ENCODE peak calls at places on chromosomes 12 and 14, in nine cellular contexts. One of them, this sample, is unnamed.

GRCh38 chr12:55472297-55472696 is 2.4 kb upstream of the OR6C70 start:
- DNase-seq in AG09319: no peak
- DNase-seq in progenitor cell of endocrine pancreas: no peak
- DNase-seq in dorsolateral prefrontal cortex: no peak
- DNase-seq in esophagus squamous epithelium: no peak
- DNase-seq in lower leg skin: no peak
- DNase-seq in uterus: no peak
- DNase-seq in IMR-90: no peak
- DNase-seq in upper lobe of right lung: no peak
- DNase-seq in this sample: no peak

GRCh38 chr12:6826734-6827436 is 1.3 kb upstream of the P3H3 start:
- DNase-seq in esophagus squamous epithelium: no peak
- DNase-seq in AG09319: no peak
- DNase-seq in dorsolateral prefrontal cortex: no peak
- DNase-seq in progenitor cell of endocrine pancreas: no peak
- DNase-seq in lower leg skin: peak
- DNase-seq in IMR-90: no peak
- DNase-seq in upper lobe of right lung: no peak
- DNase-seq in uterus: no peak
- DNase-seq in this sample: no peak

GRCh38 chr14:75286313-75286712 is 7.7 kb downstream of the FOS start:
- DNase-seq in IMR-90: no peak
- DNase-seq in dorsolateral prefrontal cortex: no peak
- DNase-seq in AG09319: no peak
- DNase-seq in lower leg skin: peak
- DNase-seq in uterus: no peak
- DNase-seq in esophagus squamous epithelium: no peak
- DNase-seq in upper lobe of right lung: peak
- DNase-seq in progenitor cell of endocrine pancreas: no peak
- DNase-seq in this sample: no peak

GRCh38 chr12:113201187-113202177 is 16.0 kb downstream of the RITA1 start:
- DNase-seq in dorsolateral prefrontal cortex: no peak
- DNase-seq in AG09319: no peak
- DNase-seq in upper lobe of right lung: no peak
- DNase-seq in IMR-90: no peak
- DNase-seq in progenitor cell of endocrine pancreas: no peak
- DNase-seq in uterus: no peak
- DNase-seq in lower leg skin: no peak
- DNase-seq in esophagus squamous epithelium: no peak
- DNase-seq in this sample: no peak

GRCh38 chr12:119363490-119363889 is 29.0 kb downstream of the CCDC60 start:
- DNase-seq in progenitor cell of endocrine pancreas: no peak
- DNase-seq in IMR-90: no peak
- DNase-seq in upper lobe of right lung: no peak
- DNase-seq in dorsolateral prefrontal cortex: no peak
- DNase-seq in AG09319: no peak
- DNase-seq in lower leg skin: no peak
- DNase-seq in uterus: no peak
- DNase-seq in esophagus squamous epithelium: no peak
- DNase-seq in this sample: no peak

GRCh38 chr14:90625445-90625844 is 190.8 kb downstream of the TTC7B start:
- DNase-seq in IMR-90: no peak
- DNase-seq in AG09319: no peak
- DNase-seq in upper lobe of right lung: no peak
- DNase-seq in uterus: no peak
- DNase-seq in esophagus squamous epithelium: no peak
- DNase-seq in dorsolateral prefrontal cortex: no peak
- DNase-seq in progenitor cell of endocrine pancreas: no peak
- DNase-seq in lower leg skin: no peak
- DNase-seq in this sample: no peak

GRCh38 chr14:54659365-54659764 is 92.4 kb downstream of the SAMD4A start:
- DNase-seq in progenitor cell of endocrine pancreas: no peak
- DNase-seq in IMR-90: no peak
- DNase-seq in esophagus squamous epithelium: no peak
- DNase-seq in upper lobe of right lung: no peak
- DNase-seq in uterus: no peak
- DNase-seq in AG09319: no peak
- DNase-seq in lower leg skin: peak
- DNase-seq in dorsolateral prefrontal cortex: no peak
- DNase-seq in this sample: no peak

GRCh38 chr14:80055912-80056801 is 155.1 kb downstream of the DIO2 start:
- DNase-seq in IMR-90: peak
- DNase-seq in dorsolateral prefrontal cortex: no peak
- DNase-seq in esophagus squamous epithelium: no peak
- DNase-seq in uterus: peak
- DNase-seq in upper lobe of right lung: no peak
- DNase-seq in lower leg skin: no peak
- DNase-seq in AG09319: peak
- DNase-seq in progenitor cell of endocrine pancreas: peak
- DNase-seq in this sample: no peak

GRCh38 chr14:36751116-36751515 is 89.5 kb downstream of the PAX9 start:
- DNase-seq in uterus: no peak
- DNase-seq in esophagus squamous epithelium: no peak
- DNase-seq in lower leg skin: no peak
- DNase-seq in dorsolateral prefrontal cortex: no peak
- DNase-seq in AG09319: no peak
- DNase-seq in progenitor cell of endocrine pancreas: no peak
- DNase-seq in IMR-90: no peak
- DNase-seq in upper lobe of right lung: no peak
- DNase-seq in this sample: no peak

GRCh38 chr12:112153900-112154234 is 28.5 kb downstream of the TRAFD1 start:
- DNase-seq in dorsolateral prefrontal cortex: no peak
- DNase-seq in upper lobe of right lung: peak
- DNase-seq in progenitor cell of endocrine pancreas: no peak
- DNase-seq in esophagus squamous epithelium: no peak
- DNase-seq in AG09319: no peak
- DNase-seq in IMR-90: no peak
- DNase-seq in lower leg skin: no peak
- DNase-seq in uterus: no peak
- DNase-seq in this sample: peak

GRCh38 chr12:122060069-122060468 is 18.5 kb upstream of the MLXIP start:
- DNase-seq in progenitor cell of endocrine pancreas: no peak
- DNase-seq in dorsolateral prefrontal cortex: no peak
- DNase-seq in upper lobe of right lung: no peak
- DNase-seq in esophagus squamous epithelium: no peak
- DNase-seq in lower leg skin: no peak
- DNase-seq in AG09319: no peak
- DNase-seq in IMR-90: no peak
- DNase-seq in uterus: peak
- DNase-seq in this sample: no peak

GRCh38 chr12:69985656-69986055 is 160.6 kb downstream of the MYRFL start:
- DNase-seq in dorsolateral prefrontal cortex: no peak
- DNase-seq in lower leg skin: no peak
- DNase-seq in esophagus squamous epithelium: no peak
- DNase-seq in uterus: no peak
- DNase-seq in progenitor cell of endocrine pancreas: no peak
- DNase-seq in IMR-90: no peak
- DNase-seq in upper lobe of right lung: no peak
- DNase-seq in AG09319: no peak
- DNase-seq in this sample: no peak

GRCh38 chr12:76680940-76681339 is 83.0 kb upstream of the ZDHHC17 start:
- DNase-seq in upper lobe of right lung: no peak
- DNase-seq in dorsolateral prefrontal cortex: no peak
- DNase-seq in uterus: no peak
- DNase-seq in IMR-90: peak
- DNase-seq in lower leg skin: no peak
- DNase-seq in AG09319: no peak
- DNase-seq in esophagus squamous epithelium: no peak
- DNase-seq in progenitor cell of endocrine pancreas: no peak
- DNase-seq in this sample: no peak

GRCh38 chr14:92527724-92528123 is 14.1 kb downstream of the RIN3 start:
- DNase-seq in uterus: no peak
- DNase-seq in dorsolateral prefrontal cortex: no peak
- DNase-seq in IMR-90: peak
- DNase-seq in esophagus squamous epithelium: no peak
- DNase-seq in lower leg skin: no peak
- DNase-seq in progenitor cell of endocrine pancreas: no peak
- DNase-seq in upper lobe of right lung: peak
- DNase-seq in AG09319: no peak
- DNase-seq in this sample: no peak

GRCh38 chr12:88291498-88292131 is 149.5 kb downstream of the TMTC3 start:
- DNase-seq in IMR-90: no peak
- DNase-seq in uterus: no peak
- DNase-seq in dorsolateral prefrontal cortex: no peak
- DNase-seq in esophagus squamous epithelium: no peak
- DNase-seq in upper lobe of right lung: no peak
- DNase-seq in lower leg skin: no peak
- DNase-seq in progenitor cell of endocrine pancreas: no peak
- DNase-seq in AG09319: no peak
- DNase-seq in this sample: no peak

GRCh38 chr14:37590096-37590809 is 4.8 kb downstream of the FOXA1 start:
- DNase-seq in uterus: no peak
- DNase-seq in IMR-90: no peak
- DNase-seq in dorsolateral prefrontal cortex: no peak
- DNase-seq in esophagus squamous epithelium: no peak
- DNase-seq in upper lobe of right lung: no peak
- DNase-seq in progenitor cell of endocrine pancreas: no peak
- DNase-seq in AG09319: no peak
- DNase-seq in lower leg skin: no peak
- DNase-seq in this sample: no peak

GRCh38 chr14:81004575-81004974 is 49.2 kb downstream of the TSHR start:
- DNase-seq in lower leg skin: no peak
- DNase-seq in upper lobe of right lung: no peak
- DNase-seq in esophagus squamous epithelium: no peak
- DNase-seq in dorsolateral prefrontal cortex: no peak
- DNase-seq in progenitor cell of endocrine pancreas: no peak
- DNase-seq in uterus: no peak
- DNase-seq in AG09319: no peak
- DNase-seq in IMR-90: no peak
- DNase-seq in this sample: no peak

GRCh38 chr12:57401165-57401564 is 29.7 kb downstream of the R3HDM2 start:
- DNase-seq in upper lobe of right lung: no peak
- DNase-seq in esophagus squamous epithelium: no peak
- DNase-seq in IMR-90: no peak
- DNase-seq in AG09319: no peak
- DNase-seq in dorsolateral prefrontal cortex: no peak
- DNase-seq in progenitor cell of endocrine pancreas: no peak
- DNase-seq in lower leg skin: no peak
- DNase-seq in uterus: no peak
- DNase-seq in this sample: no peak

GRCh38 chr12:57395121-57395520 is 35.7 kb downstream of the R3HDM2 start:
- DNase-seq in upper lobe of right lung: no peak
- DNase-seq in progenitor cell of endocrine pancreas: no peak
- DNase-seq in lower leg skin: no peak
- DNase-seq in dorsolateral prefrontal cortex: no peak
- DNase-seq in AG09319: no peak
- DNase-seq in uterus: no peak
- DNase-seq in IMR-90: no peak
- DNase-seq in esophagus squamous epithelium: no peak
- DNase-seq in this sample: no peak

DNA sequence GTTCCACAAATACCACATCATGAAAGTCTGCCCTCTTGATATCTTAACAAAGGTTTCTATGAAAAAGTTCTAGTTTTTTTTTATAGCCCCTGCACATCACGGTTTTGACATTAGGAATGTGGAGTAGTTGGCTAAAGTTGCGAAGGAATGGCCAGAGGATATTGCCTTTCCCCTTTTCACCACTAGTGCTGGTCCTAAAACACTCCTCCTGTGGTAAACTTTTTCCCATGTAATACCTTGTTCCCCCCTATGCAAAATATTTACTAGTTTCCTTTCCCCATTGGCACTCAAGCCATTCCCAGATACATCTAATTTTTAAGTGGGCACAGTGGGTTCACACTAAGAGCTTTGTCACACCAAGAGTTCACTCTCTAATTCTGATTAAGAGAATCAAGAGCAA is 33.4 kb downstream of the R3HDM2 start:
- DNase-seq in upper lobe of right lung: no peak
- DNase-seq in progenitor cell of endocrine pancreas: no peak
- DNase-seq in lower leg skin: no peak
- DNase-seq in AG09319: no peak
- DNase-seq in uterus: no peak
- DNase-seq in dorsolateral prefrontal cortex: no peak
- DNase-seq in IMR-90: no peak
- DNase-seq in esophagus squamous epithelium: no peak
- DNase-seq in this sample: no peak
- TF ChIP-seq CTCF in upper lobe of right lung: no peak
- TF ChIP-seq CTCF in progenitor cell of endocrine pancreas: no peak
- TF ChIP-seq CTCF in lower leg skin: no peak
- TF ChIP-seq CTCF in AG09319: no peak
- TF ChIP-seq CTCF in uterus: no peak
- TF ChIP-seq CTCF in dorsolateral prefrontal cortex: no peak
- TF ChIP-seq CTCF in IMR-90: no peak
- TF ChIP-seq CTCF in esophagus squamous epithelium: no peak
- TF ChIP-seq CTCF in this sample: no peak

GRCh38 chr14:85415015-85415712 is 114.8 kb upstream of the FLRT2 start:
- DNase-seq in lower leg skin: peak
- DNase-seq in AG09319: peak
- DNase-seq in dorsolateral prefrontal cortex: no peak
- DNase-seq in upper lobe of right lung: no peak
- DNase-seq in uterus: peak
- DNase-seq in esophagus squamous epithelium: no peak
- DNase-seq in IMR-90: peak
- DNase-seq in progenitor cell of endocrine pancreas: no peak
- DNase-seq in this sample: no peak
- TF ChIP-seq CTCF in lower leg skin: no peak
- TF ChIP-seq CTCF in AG09319: peak
- TF ChIP-seq CTCF in dorsolateral prefrontal cortex: no peak
- TF ChIP-seq CTCF in upper lobe of right lung: peak
- TF ChIP-seq CTCF in uterus: peak
- TF ChIP-seq CTCF in esophagus squamous epithelium: no peak
- TF ChIP-seq CTCF in IMR-90: peak
- TF ChIP-seq CTCF in progenitor cell of endocrine pancreas: peak
- TF ChIP-seq CTCF in this sample: no peak

DNA sequence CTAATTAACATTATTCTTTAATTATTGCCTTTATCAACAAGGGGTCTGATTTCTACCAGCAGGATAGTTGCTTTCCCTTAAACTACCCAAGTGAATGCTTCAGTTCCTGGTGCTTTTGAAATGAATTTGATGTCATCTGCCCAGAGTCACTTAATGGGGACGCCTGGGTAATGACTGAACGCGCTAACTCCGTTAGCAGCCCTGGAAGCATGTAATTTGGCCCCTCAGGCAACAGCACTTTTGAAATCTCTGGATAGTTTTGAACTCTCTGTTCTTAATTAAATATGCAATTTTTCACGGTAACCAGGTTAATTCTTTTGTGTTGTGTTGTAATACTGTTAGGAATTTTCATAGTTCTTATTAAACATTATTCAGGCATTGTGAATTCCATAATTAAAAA is 137.3 kb upstream of the MYL2 start:
- DNase-seq in AG09319: no peak
- DNase-seq in upper lobe of right lung: no peak
- DNase-seq in esophagus squamous epithelium: no peak
- DNase-seq in uterus: no peak
- DNase-seq in IMR-90: no peak
- DNase-seq in lower leg skin: no peak
- DNase-seq in dorsolateral prefrontal cortex: no peak
- DNase-seq in progenitor cell of endocrine pancreas: no peak
- DNase-seq in this sample: no peak
- TF ChIP-seq CTCF in AG09319: no peak
- TF ChIP-seq CTCF in upper lobe of right lung: no peak
- TF ChIP-seq CTCF in esophagus squamous epithelium: no peak
- TF ChIP-seq CTCF in uterus: no peak
- TF ChIP-seq CTCF in IMR-90: no peak
- TF ChIP-seq CTCF in lower leg skin: no peak
- TF ChIP-seq CTCF in dorsolateral prefrontal cortex: no peak
- TF ChIP-seq CTCF in progenitor cell of endocrine pancreas: no peak
- TF ChIP-seq CTCF in this sample: no peak

DNA sequence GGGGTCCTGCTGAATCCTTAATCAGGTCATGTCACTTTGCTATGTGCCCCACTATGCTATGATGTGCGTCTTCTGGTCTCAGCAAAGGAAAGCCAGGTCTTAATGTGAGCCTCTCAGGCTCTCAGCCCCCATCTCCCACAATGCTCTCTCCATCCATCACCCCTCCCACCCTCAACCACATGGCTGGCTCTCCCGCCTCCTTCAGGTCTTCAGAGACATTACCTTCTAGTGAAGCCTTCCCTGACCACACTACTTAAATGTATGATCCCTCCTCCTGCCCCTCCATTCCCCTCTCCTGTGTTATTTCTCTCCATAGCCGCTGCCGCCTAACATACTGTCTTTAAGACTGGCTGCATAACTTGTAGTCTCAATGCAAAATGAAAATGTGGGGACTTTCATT is 50.5 kb downstream of the KRT80 start:
- DNase-seq in uterus: no peak
- DNase-seq in esophagus squamous epithelium: no peak
- DNase-seq in lower leg skin: no peak
- DNase-seq in IMR-90: no peak
- DNase-seq in progenitor cell of endocrine pancreas: no peak
- DNase-seq in AG09319: no peak
- DNase-seq in dorsolateral prefrontal cortex: no peak
- DNase-seq in upper lobe of right lung: no peak
- DNase-seq in this sample: no peak
- TF ChIP-seq CTCF in uterus: no peak
- TF ChIP-seq CTCF in esophagus squamous epithelium: no peak
- TF ChIP-seq CTCF in lower leg skin: no peak
- TF ChIP-seq CTCF in IMR-90: peak
- TF ChIP-seq CTCF in progenitor cell of endocrine pancreas: peak
- TF ChIP-seq CTCF in AG09319: no peak
- TF ChIP-seq CTCF in dorsolateral prefrontal cortex: no peak
- TF ChIP-seq CTCF in upper lobe of right lung: no peak
- TF ChIP-seq CTCF in this sample: peak